ENCODE peak calls at places on chromosomes 4 and X, in nine cellular contexts. C is GM23248; Q is prostate gland; X is CD8-positive, alpha-beta memory T cell; S is suprapubic skin; M is endodermal cell; H is SK-N-SH; A is heart right ventricle; O is Peyer's patch. I is an unnamed sample.
A peak's percentile ranks its signal among the peaks of the same experiment; 100 is the strongest.

GRCh38 chr4:24930136-24930535 is 17.3 kb upstream of the CCDC149 start:
- DNase-seq in Q (no peak), S (no peak), X (no peak), O (no peak), M (no peak), A (no peak), H (no peak), C (peak; percentile 36), I (no peak)

GRCh38 chrX:96835660-96836289 is 47.9 kb upstream of the RPA4 start:
- DNase-seq in H (no peak), S (no peak), C (no peak), A (no peak), Q (no peak), X (no peak), O (no peak), M (no peak), I (no peak)

GRCh38 chrX:88284844-88285243 is 462.2 kb upstream of the CPXCR1 start:
- DNase-seq in X (no peak), S (no peak), M (no peak), A (no peak), Q (no peak), O (no peak), C (no peak), H (no peak), I (no peak)

GRCh38 chrX:149881081-149881711 is at the start of gene MAGEA8:
- DNase-seq in Q (no peak), S (no peak), H (peak; percentile 45), C (no peak), A (no peak), M (peak; percentile 77), X (no peak), O (no peak), I (peak; percentile 82)

GRCh38 chr4:157687971-157688370 is 467.4 kb downstream of the GRIA2 start:
- DNase-seq in S (no peak), A (no peak), Q (no peak), H (no peak), M (no peak), X (no peak), O (no peak), C (no peak), I (no peak)

GRCh38 chrX:287670-288069 is 6.5 kb downstream of the PLCXD1 start:
- DNase-seq in S (no peak), H (no peak), C (no peak), M (no peak), Q (no peak), X (no peak), A (no peak), O (no peak), I (no peak)

GRCh38 chr4:114364857-114365256 is 233.8 kb upstream of the UGT8 start:
- DNase-seq in S (no peak), Q (no peak), C (peak; percentile 79), X (no peak), A (no peak), H (no peak), M (peak; percentile 55), O (no peak), I (no peak)

GRCh38 chr4:8847331-8847730 is 24.3 kb downstream of the HMX1 start:
- DNase-seq in X (no peak), O (peak; percentile 21), S (peak; percentile 9), Q (no peak), M (peak; percentile 31), C (no peak), H (peak; percentile 10), A (no peak), I (no peak)

GRCh38 chrX:136577562-136577961 is 45.5 kb downstream of the VGLL1 start:
- DNase-seq in C (peak; percentile 69), Q (peak; percentile 6), O (peak; percentile 72), A (peak; percentile 38), S (no peak), X (peak; percentile 40), M (peak; percentile 80), H (peak; percentile 36), I (peak; percentile 31)

GRCh38 chr4:127162741-127163140 is 470.0 kb upstream of the INTU start:
- DNase-seq in O (no peak), A (no peak), H (no peak), C (peak; percentile 80), S (no peak), X (no peak), Q (no peak), M (no peak), I (no peak)

GRCh38 chr4:96154676-96155075 is 314.8 kb downstream of the PDHA2 start:
- DNase-seq in M (no peak), H (no peak), C (no peak), X (no peak), Q (no peak), O (no peak), S (no peak), A (no peak), I (no peak)

GRCh38 chr4:38762560-38762959 is 20.2 kb downstream of the TLR10 start:
- DNase-seq in H (no peak), M (peak; percentile 43), Q (no peak), X (no peak), C (no peak), A (no peak), O (peak; percentile 57), S (no peak), I (no peak)

GRCh38 chr4:153393397-153393796 is 48.9 kb downstream of the MND1 start:
- DNase-seq in Q (no peak), H (no peak), M (no peak), X (no peak), A (no peak), S (no peak), C (peak; percentile 83), O (no peak), I (no peak)

GRCh38 chrX:3029084-3029483 is 12.2 kb upstream of the ARSF start:
- DNase-seq in C (no peak), H (no peak), X (no peak), M (no peak), Q (no peak), A (no peak), O (no peak), S (no peak), I (no peak)

GRCh38 chrX:129606918-129607317 is 47.8 kb downstream of the APLN start:
- DNase-seq in S (peak; percentile 73), A (no peak), X (peak; percentile 29), Q (peak; percentile 25), H (peak; percentile 72), O (peak; percentile 82), C (peak; percentile 57), M (peak; percentile 80), I (peak; percentile 85)

DNA sequence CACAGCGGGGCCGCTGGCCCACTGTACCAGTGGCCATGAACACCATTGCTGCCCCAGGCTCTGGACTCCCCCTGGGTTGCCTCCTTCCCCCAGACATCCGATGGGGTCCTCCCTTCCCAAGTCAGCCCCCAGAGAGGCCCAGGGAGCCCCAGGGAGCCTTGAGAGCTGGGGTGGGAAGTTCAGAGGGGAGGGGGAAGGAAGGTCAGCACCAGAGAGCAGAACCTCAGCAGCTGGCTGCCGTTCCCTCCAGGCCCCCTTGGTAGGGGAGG is 464 bp upstream of the ARHGAP4 start:
- DNase-seq in H (no peak), O (no peak), S (no peak), Q (no peak), X (no peak), M (no peak), A (no peak), C (no peak), I (peak; percentile 81)
- H3K4me3 ChIP-seq in H (no peak overlapping the region), O (peak overlapping the region; percentile 61), S (peak overlapping the region; percentile 59), Q (no peak overlapping the region), X (peak overlapping the region; percentile 86), M (no peak overlapping the region), A (peak overlapping the region; percentile 71), C (no peak overlapping the region), I (peak overlapping the region; percentile 66)

GRCh38 chrX:145823132-145823531 is 5.5 kb downstream of the SLITRK2 start:
- DNase-seq in X (no peak), S (no peak), A (no peak), O (no peak), M (peak; percentile 28), C (no peak), Q (no peak), H (no peak), I (no peak)
- H3K27me3 ChIP-seq in X (no peaks in the 10 kb centered on the region), S (peaks cover 9% of the 10 kb centered on the region), A (peaks cover 49% of the 10 kb centered on the region), O (no peaks in the 10 kb centered on the region), M (no peaks in the 10 kb centered on the region), C (no peaks in the 10 kb centered on the region), Q (no peaks in the 10 kb centered on the region), H (peaks cover 14% of the 10 kb centered on the region), I (peaks cover 54% of the 10 kb centered on the region)

GRCh38 chrX:44058339-44058738 is 85.1 kb upstream of the NDP start:
- DNase-seq in A (no peak), M (no peak), C (no peak), S (no peak), H (no peak), O (no peak), Q (no peak), X (no peak), I (no peak)

GRCh38 chrX:44055638-44056037 is 82.4 kb upstream of the NDP start:
- DNase-seq in M (no peak), O (no peak), Q (no peak), X (no peak), S (no peak), A (no peak), H (no peak), C (no peak), I (no peak)

GRCh38 chrX:44060221-44060620 is 87.0 kb upstream of the NDP start:
- DNase-seq in C (no peak), X (no peak), M (no peak), O (no peak), S (no peak), H (no peak), Q (no peak), A (no peak), I (no peak)

DNA sequence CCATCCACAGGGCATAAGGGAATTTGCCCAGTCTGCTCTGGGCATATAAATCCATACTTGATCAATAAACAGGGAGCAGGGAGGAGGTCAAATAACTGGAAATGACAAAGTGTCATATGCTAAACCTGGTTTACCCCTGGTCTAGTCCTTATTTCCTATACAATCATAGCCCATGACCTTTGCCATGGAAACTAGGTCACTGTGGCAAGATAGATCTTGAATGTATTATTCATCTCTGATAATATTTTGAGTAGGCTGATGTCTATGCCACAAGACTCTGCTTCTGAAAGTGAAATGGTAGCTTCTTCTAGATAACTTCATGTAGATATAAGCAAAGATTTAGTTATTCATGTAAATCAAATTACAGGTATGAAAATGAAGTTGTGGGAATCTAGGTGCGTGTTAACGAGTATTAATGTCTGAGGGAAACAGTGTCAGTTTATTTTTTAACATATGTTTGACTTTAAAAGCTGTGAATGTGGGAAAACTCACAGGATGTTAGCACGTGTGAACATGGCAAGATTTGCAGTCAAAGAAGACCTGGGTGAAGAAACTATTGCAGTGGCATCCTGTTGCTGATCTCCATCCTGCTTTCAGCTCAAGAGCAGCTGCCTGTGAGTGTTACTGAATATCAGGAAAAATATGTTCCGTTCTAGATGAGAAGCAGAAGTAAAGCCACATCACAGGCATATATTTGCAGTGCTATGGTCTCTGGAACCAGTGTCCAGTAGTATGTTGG is 81.8 kb upstream of the NDP start:
- DNase-seq in X (no peak), M (no peak), A (no peak), C (no peak), H (no peak), S (no peak), O (no peak), Q (no peak), I (no peak)
- H3K36me3 ChIP-seq in X (no peaks in the 10 kb centered on the region), M (no peaks in the 10 kb centered on the region), A (no peaks in the 10 kb centered on the region), C (no peaks in the 10 kb centered on the region), H (no peaks in the 10 kb centered on the region), S (no peaks in the 10 kb centered on the region), O (no peaks in the 10 kb centered on the region), Q (no peaks in the 10 kb centered on the region), I (no peaks in the 10 kb centered on the region)

GRCh38 chr4:106421441-106422296 is 53.1 kb upstream of the GIMD1 start:
- DNase-seq in S (no peak), H (no peak), C (peak; percentile 60), X (no peak), Q (no peak), M (no peak), A (no peak), O (no peak), I (no peak)
- H3K4me3 ChIP-seq in S (no peak overlapping the region), H (no peak overlapping the region), C (peak overlapping the region; percentile 28), X (no peak overlapping the region), Q (no peak overlapping the region), M (no peak overlapping the region), A (no peak overlapping the region), O (no peak overlapping the region), I (no peak overlapping the region)

I was measured in H7.